ENCODE peak calls at places on chromosomes 13 and 19, in six cellular contexts. One of them, this sample, is unnamed.

GRCh38 chr19:7145494-7145893 is 76.0 kb downstream of the ZNF557 start:
- DNase-seq in CD8-positive, alpha-beta T cell: no peak
- DNase-seq in mammary epithelial cell: no peak
- DNase-seq in upper lobe of left lung: no peak
- DNase-seq in nephron progenitor cell: no peak
- DNase-seq in esophagus squamous epithelium: no peak
- DNase-seq in this sample: no peak

GRCh38 chr13:113491418-113491883 is 940 bp upstream of the DCUN1D2 start:
- DNase-seq in mammary epithelial cell: peak; percentile 27
- DNase-seq in CD8-positive, alpha-beta T cell: no peak
- DNase-seq in upper lobe of left lung: peak; percentile 81
- DNase-seq in esophagus squamous epithelium: no peak
- DNase-seq in nephron progenitor cell: peak; percentile 54
- DNase-seq in this sample: no peak

GRCh38 chr13:112722433-112723250 is 32.8 kb downstream of the ATP11A start:
- DNase-seq in upper lobe of left lung: no peak
- DNase-seq in mammary epithelial cell: peak; percentile 35
- DNase-seq in nephron progenitor cell: no peak
- DNase-seq in esophagus squamous epithelium: no peak
- DNase-seq in CD8-positive, alpha-beta T cell: no peak
- DNase-seq in this sample: no peak

GRCh38 chr19:46413262-46414031 is at the start of gene CCDC8:
- DNase-seq in mammary epithelial cell: peak; percentile 97
- DNase-seq in nephron progenitor cell: peak; percentile 91
- DNase-seq in esophagus squamous epithelium: no peak
- DNase-seq in upper lobe of left lung: peak; percentile 91
- DNase-seq in CD8-positive, alpha-beta T cell: no peak
- DNase-seq in this sample: no peak

GRCh38 chr13:80469841-80470378 is 129.0 kb upstream of the SPRY2 start:
- DNase-seq in CD8-positive, alpha-beta T cell: no peak
- DNase-seq in mammary epithelial cell: peak; percentile 73
- DNase-seq in nephron progenitor cell: no peak
- DNase-seq in esophagus squamous epithelium: no peak
- DNase-seq in upper lobe of left lung: no peak
- DNase-seq in this sample: no peak

GRCh38 chr13:63699948-63700347 is 2284.3 kb upstream of the PCDH20 start:
- DNase-seq in nephron progenitor cell: no peak
- DNase-seq in mammary epithelial cell: no peak
- DNase-seq in esophagus squamous epithelium: no peak
- DNase-seq in upper lobe of left lung: no peak
- DNase-seq in CD8-positive, alpha-beta T cell: no peak
- DNase-seq in this sample: no peak

GRCh38 chr19:16977306-16977705 is 49.3 kb downstream of the CPAMD8 start:
- DNase-seq in upper lobe of left lung: no peak
- DNase-seq in esophagus squamous epithelium: no peak
- DNase-seq in mammary epithelial cell: no peak
- DNase-seq in nephron progenitor cell: no peak
- DNase-seq in CD8-positive, alpha-beta T cell: no peak
- DNase-seq in this sample: no peak

GRCh38 chr13:112903606-112904195 is 65.3 kb upstream of the MCF2L start:
- DNase-seq in esophagus squamous epithelium: no peak
- DNase-seq in upper lobe of left lung: peak; percentile 27
- DNase-seq in CD8-positive, alpha-beta T cell: no peak
- DNase-seq in nephron progenitor cell: no peak
- DNase-seq in mammary epithelial cell: no peak
- DNase-seq in this sample: no peak

GRCh38 chr19:18865973-18866799 is 29.8 kb downstream of the CERS1 start:
- DNase-seq in upper lobe of left lung: peak; percentile 96
- DNase-seq in nephron progenitor cell: peak; percentile 87
- DNase-seq in esophagus squamous epithelium: no peak
- DNase-seq in CD8-positive, alpha-beta T cell: peak; percentile 57
- DNase-seq in mammary epithelial cell: peak; percentile 39
- DNase-seq in this sample: peak; percentile 91

GRCh38 chr19:50537306-50537685 is 23.6 kb upstream of the ASPDH start:
- DNase-seq in upper lobe of left lung: no peak
- DNase-seq in nephron progenitor cell: no peak
- DNase-seq in esophagus squamous epithelium: no peak
- DNase-seq in mammary epithelial cell: no peak
- DNase-seq in CD8-positive, alpha-beta T cell: no peak
- DNase-seq in this sample: no peak

GRCh38 chr19:19278315-19278714 is 5.2 kb upstream of the TM6SF2 start:
- DNase-seq in upper lobe of left lung: no peak
- DNase-seq in nephron progenitor cell: no peak
- DNase-seq in esophagus squamous epithelium: no peak
- DNase-seq in mammary epithelial cell: no peak
- DNase-seq in CD8-positive, alpha-beta T cell: no peak
- DNase-seq in this sample: no peak

GRCh38 chr13:44132710-44133109 is 240.9 kb upstream of the SERP2 start:
- DNase-seq in esophagus squamous epithelium: no peak
- DNase-seq in upper lobe of left lung: peak; percentile 56
- DNase-seq in mammary epithelial cell: peak; percentile 64
- DNase-seq in nephron progenitor cell: no peak
- DNase-seq in CD8-positive, alpha-beta T cell: no peak
- DNase-seq in this sample: no peak

GRCh38 chr19:456547-457110 is 4.2 kb downstream of the SHC2 start:
- DNase-seq in esophagus squamous epithelium: no peak
- DNase-seq in mammary epithelial cell: no peak
- DNase-seq in upper lobe of left lung: peak; percentile 30
- DNase-seq in CD8-positive, alpha-beta T cell: no peak
- DNase-seq in nephron progenitor cell: no peak
- DNase-seq in this sample: no peak

GRCh38 chr19:34253711-34254551 is 423 bp upstream of the GARRE1 start:
- DNase-seq in mammary epithelial cell: no peak
- DNase-seq in esophagus squamous epithelium: peak; percentile 32
- DNase-seq in nephron progenitor cell: peak; percentile 94
- DNase-seq in upper lobe of left lung: peak; percentile 98
- DNase-seq in CD8-positive, alpha-beta T cell: no peak
- DNase-seq in this sample: no peak

GRCh38 chr13:45219938-45220375 is 19.1 kb upstream of the KCTD4 start:
- DNase-seq in upper lobe of left lung: no peak
- DNase-seq in mammary epithelial cell: peak; percentile 98
- DNase-seq in nephron progenitor cell: no peak
- DNase-seq in CD8-positive, alpha-beta T cell: no peak
- DNase-seq in esophagus squamous epithelium: no peak
- DNase-seq in this sample: no peak

GRCh38 chr13:28355822-28356371 is 139.0 kb downstream of the FLT1 start:
- DNase-seq in mammary epithelial cell: no peak
- DNase-seq in esophagus squamous epithelium: no peak
- DNase-seq in nephron progenitor cell: no peak
- DNase-seq in CD8-positive, alpha-beta T cell: peak; percentile 23
- DNase-seq in upper lobe of left lung: no peak
- DNase-seq in this sample: no peak

GRCh38 chr13:48574036-48574796 is 41.3 kb upstream of the RCBTB2 start:
- DNase-seq in upper lobe of left lung: no peak
- DNase-seq in CD8-positive, alpha-beta T cell: no peak
- DNase-seq in mammary epithelial cell: no peak
- DNase-seq in nephron progenitor cell: no peak
- DNase-seq in esophagus squamous epithelium: no peak
- DNase-seq in this sample: no peak

GRCh38 chr13:45809810-45810394 is 41.7 kb downstream of the SIAH3 start:
- DNase-seq in upper lobe of left lung: no peak
- DNase-seq in nephron progenitor cell: peak; percentile 14
- DNase-seq in mammary epithelial cell: no peak
- DNase-seq in CD8-positive, alpha-beta T cell: no peak
- DNase-seq in esophagus squamous epithelium: no peak
- DNase-seq in this sample: no peak

GRCh38 chr13:113077566-113077952 is 28.0 kb upstream of the F7 start:
- DNase-seq in nephron progenitor cell: no peak
- DNase-seq in CD8-positive, alpha-beta T cell: no peak
- DNase-seq in upper lobe of left lung: peak; percentile 65
- DNase-seq in mammary epithelial cell: no peak
- DNase-seq in esophagus squamous epithelium: no peak
- DNase-seq in this sample: no peak

GRCh38 chr13:99218969-99219368 is 18.3 kb downstream of the UBAC2 start:
- DNase-seq in upper lobe of left lung: no peak
- DNase-seq in mammary epithelial cell: no peak
- DNase-seq in CD8-positive, alpha-beta T cell: peak; percentile 83
- DNase-seq in nephron progenitor cell: no peak
- DNase-seq in esophagus squamous epithelium: no peak
- DNase-seq in this sample: no peak

GRCh38 chr19:52492201-52492960 is 35.1 kb upstream of the ZNF808 start:
- DNase-seq in nephron progenitor cell: peak; percentile 61
- DNase-seq in CD8-positive, alpha-beta T cell: no peak
- DNase-seq in mammary epithelial cell: no peak
- DNase-seq in upper lobe of left lung: peak; percentile 87
- DNase-seq in esophagus squamous epithelium: no peak
- DNase-seq in this sample: no peak

GRCh38 chr13:113919761-113920160 is 54.1 kb downstream of the C13orf46 start:
- DNase-seq in CD8-positive, alpha-beta T cell: no peak
- DNase-seq in esophagus squamous epithelium: no peak
- DNase-seq in upper lobe of left lung: no peak
- DNase-seq in nephron progenitor cell: no peak
- DNase-seq in mammary epithelial cell: no peak
- DNase-seq in this sample: no peak

GRCh38 chr13:77022341-77022740 is 4.6 kb downstream of the FBXL3 start:
- DNase-seq in mammary epithelial cell: no peak
- DNase-seq in upper lobe of left lung: no peak
- DNase-seq in CD8-positive, alpha-beta T cell: no peak
- DNase-seq in nephron progenitor cell: no peak
- DNase-seq in esophagus squamous epithelium: no peak
- DNase-seq in this sample: no peak

GRCh38 chr13:60019119-60019993 is 144.4 kb downstream of the DIAPH3 start:
- DNase-seq in esophagus squamous epithelium: no peak
- DNase-seq in mammary epithelial cell: peak; percentile 44
- DNase-seq in CD8-positive, alpha-beta T cell: no peak
- DNase-seq in upper lobe of left lung: no peak
- DNase-seq in nephron progenitor cell: no peak
- DNase-seq in this sample: peak; percentile 5

GRCh38 chr13:99995503-99996176 is 14.1 kb downstream of the ZIC2 start:
- DNase-seq in esophagus squamous epithelium: no peak
- DNase-seq in mammary epithelial cell: peak; percentile 48
- DNase-seq in upper lobe of left lung: no peak
- DNase-seq in CD8-positive, alpha-beta T cell: no peak
- DNase-seq in nephron progenitor cell: no peak
- DNase-seq in this sample: peak; percentile 9

GRCh38 chr13:97945792-97946419 is 7.6 kb upstream of the IPO5 start:
- DNase-seq in mammary epithelial cell: no peak
- DNase-seq in nephron progenitor cell: no peak
- DNase-seq in upper lobe of left lung: no peak
- DNase-seq in esophagus squamous epithelium: no peak
- DNase-seq in CD8-positive, alpha-beta T cell: no peak
- DNase-seq in this sample: no peak
- TF ChIP-seq CTCF in mammary epithelial cell: no peak
- TF ChIP-seq CTCF in nephron progenitor cell: no peak
- TF ChIP-seq CTCF in upper lobe of left lung: no peak
- TF ChIP-seq CTCF in esophagus squamous epithelium: no peak
- TF ChIP-seq CTCF in CD8-positive, alpha-beta T cell: no peak
- TF ChIP-seq CTCF in this sample: no peak

GRCh38 chr13:87677043-87677333 is 5.8 kb downstream of the SLITRK5 start:
- DNase-seq in nephron progenitor cell: no peak
- DNase-seq in CD8-positive, alpha-beta T cell: no peak
- DNase-seq in esophagus squamous epithelium: no peak
- DNase-seq in mammary epithelial cell: no peak
- DNase-seq in upper lobe of left lung: no peak
- DNase-seq in this sample: peak; percentile 15

GRCh38 chr13:87676254-87677042 is 5.3 kb downstream of the SLITRK5 start:
- DNase-seq in upper lobe of left lung: peak; percentile 10
- DNase-seq in nephron progenitor cell: no peak
- DNase-seq in esophagus squamous epithelium: no peak
- DNase-seq in CD8-positive, alpha-beta T cell: no peak
- DNase-seq in mammary epithelial cell: no peak
- DNase-seq in this sample: peak; percentile 10

GRCh38 chr13:87677334-87678234 is 6.4 kb downstream of the SLITRK5 start:
- DNase-seq in esophagus squamous epithelium: no peak
- DNase-seq in CD8-positive, alpha-beta T cell: no peak
- DNase-seq in upper lobe of left lung: peak; percentile 85
- DNase-seq in nephron progenitor cell: peak; percentile 67
- DNase-seq in mammary epithelial cell: no peak
- DNase-seq in this sample: peak; percentile 32

GRCh38 chr13:87678353-87678752 is 7.2 kb downstream of the SLITRK5 start:
- DNase-seq in upper lobe of left lung: no peak
- DNase-seq in mammary epithelial cell: no peak
- DNase-seq in esophagus squamous epithelium: no peak
- DNase-seq in CD8-positive, alpha-beta T cell: no peak
- DNase-seq in nephron progenitor cell: no peak
- DNase-seq in this sample: peak; percentile 16

GRCh38 chr13:87680298-87680697 is 9.1 kb downstream of the SLITRK5 start:
- DNase-seq in CD8-positive, alpha-beta T cell: no peak
- DNase-seq in mammary epithelial cell: no peak
- DNase-seq in upper lobe of left lung: no peak
- DNase-seq in nephron progenitor cell: no peak
- DNase-seq in esophagus squamous epithelium: no peak
- DNase-seq in this sample: no peak
- TF ChIP-seq CTCF in CD8-positive, alpha-beta T cell: no peak
- TF ChIP-seq CTCF in mammary epithelial cell: peak; percentile 21
- TF ChIP-seq CTCF in upper lobe of left lung: no peak
- TF ChIP-seq CTCF in nephron progenitor cell: no peak
- TF ChIP-seq CTCF in esophagus squamous epithelium: no peak
- TF ChIP-seq CTCF in this sample: peak; percentile 23

DNA sequence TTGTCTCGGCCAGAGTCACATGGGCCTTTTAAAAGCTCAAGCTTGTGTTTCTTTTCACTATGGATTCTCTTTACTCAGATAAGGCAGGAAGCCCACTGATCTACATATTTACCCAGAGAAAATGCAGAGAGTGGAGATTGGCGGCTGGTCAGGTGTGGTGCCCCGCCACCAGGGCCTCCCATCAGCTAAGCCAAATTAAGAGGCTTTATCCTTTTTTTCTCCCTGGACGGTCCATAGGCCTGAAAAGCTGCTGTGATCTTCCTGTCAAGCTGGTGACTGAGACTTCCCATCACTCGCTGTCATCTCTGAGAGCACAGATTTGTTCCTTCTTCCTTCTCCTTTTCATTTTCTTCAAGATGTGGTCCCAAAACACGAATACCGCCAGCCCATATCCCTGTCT is 1.9 kb downstream of the SAFB start:
- DNase-seq in nephron progenitor cell: no peak
- DNase-seq in mammary epithelial cell: no peak
- DNase-seq in upper lobe of left lung: no peak
- DNase-seq in esophagus squamous epithelium: no peak
- DNase-seq in CD8-positive, alpha-beta T cell: no peak
- DNase-seq in this sample: no peak
- TF ChIP-seq CTCF in nephron progenitor cell: no peak
- TF ChIP-seq CTCF in mammary epithelial cell: peak; percentile 3
- TF ChIP-seq CTCF in upper lobe of left lung: no peak
- TF ChIP-seq CTCF in esophagus squamous epithelium: no peak
- TF ChIP-seq CTCF in CD8-positive, alpha-beta T cell: no peak
- TF ChIP-seq CTCF in this sample: no peak

DNA sequence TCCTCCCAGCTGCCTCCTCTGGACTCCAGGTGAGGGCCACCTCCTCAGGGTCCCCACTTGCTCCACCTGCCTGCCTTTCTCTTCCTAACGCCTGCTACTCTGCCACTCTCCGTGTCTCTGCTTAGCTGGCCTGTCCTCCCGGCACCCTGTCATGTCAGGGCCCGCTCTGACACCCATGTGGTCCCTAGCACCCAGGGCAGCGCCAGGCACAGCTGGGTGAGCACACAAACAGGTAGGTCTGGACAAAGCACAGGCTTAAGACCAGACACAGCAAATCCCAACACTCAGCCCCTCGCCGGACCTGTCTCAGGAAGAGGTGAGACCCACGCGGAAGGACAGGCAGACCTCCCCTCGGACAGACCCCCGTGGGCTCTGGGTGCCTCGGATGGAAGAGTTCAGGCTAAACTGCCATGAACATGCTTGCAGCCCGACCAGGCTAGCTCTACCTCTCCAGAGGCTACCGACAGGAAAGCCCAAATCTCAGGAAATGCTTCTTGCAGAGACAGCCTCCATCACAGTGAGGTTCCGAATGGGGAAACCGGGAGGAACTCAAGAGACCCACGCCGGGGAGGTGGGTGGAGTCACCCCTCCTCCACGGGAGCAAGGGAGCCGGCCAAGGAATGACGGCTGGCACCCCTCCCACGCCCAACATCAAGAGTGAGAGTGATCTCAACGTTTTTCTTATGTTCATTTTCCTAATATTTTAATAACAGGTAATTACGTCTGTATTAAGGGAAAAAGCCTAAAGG is 12.5 kb downstream of the ZNF787 start:
- DNase-seq in nephron progenitor cell: no peak
- DNase-seq in mammary epithelial cell: no peak
- DNase-seq in upper lobe of left lung: no peak
- DNase-seq in esophagus squamous epithelium: no peak
- DNase-seq in CD8-positive, alpha-beta T cell: no peak
- DNase-seq in this sample: no peak
- TF ChIP-seq CTCF in nephron progenitor cell: no peak
- TF ChIP-seq CTCF in mammary epithelial cell: no peak
- TF ChIP-seq CTCF in upper lobe of left lung: no peak
- TF ChIP-seq CTCF in esophagus squamous epithelium: no peak
- TF ChIP-seq CTCF in CD8-positive, alpha-beta T cell: no peak
- TF ChIP-seq CTCF in this sample: no peak